ENCODE peak calls at places on chromosome 14, in nine cellular contexts. One of them, this sample, is unnamed.

GRCh38 chr14:24092960-24093900 is 881 bp upstream of the PCK2 start:
- DNase-seq in pons: no peak
- DNase-seq in activated naive CD4-positive, alpha-beta T cell: no peak
- DNase-seq in putamen: no peak
- DNase-seq in tibial nerve: no peak
- DNase-seq in HCEC 1CT: no peak
- DNase-seq in kidney: no peak
- DNase-seq in NCI-H1105: no peak
- DNase-seq in cardiac septum: no peak
- DNase-seq in this sample: no peak

GRCh38 chr14:49550284-49551184 is 35.6 kb downstream of the RPS29 start:
- DNase-seq in cardiac septum: no peak
- DNase-seq in putamen: no peak
- DNase-seq in activated naive CD4-positive, alpha-beta T cell: no peak
- DNase-seq in pons: peak; percentile 12
- DNase-seq in HCEC 1CT: peak; percentile 9
- DNase-seq in tibial nerve: no peak
- DNase-seq in kidney: no peak
- DNase-seq in NCI-H1105: no peak
- DNase-seq in this sample: no peak

GRCh38 chr14:104982548-104983230 is 2.9 kb upstream of the CLBA1 start:
- DNase-seq in pons: no peak
- DNase-seq in activated naive CD4-positive, alpha-beta T cell: no peak
- DNase-seq in tibial nerve: no peak
- DNase-seq in cardiac septum: peak; percentile 67
- DNase-seq in kidney: no peak
- DNase-seq in NCI-H1105: no peak
- DNase-seq in HCEC 1CT: no peak
- DNase-seq in putamen: no peak
- DNase-seq in this sample: no peak

GRCh38 chr14:106347291-106347778 is 821.0 kb downstream of the TMEM121 start:
- DNase-seq in HCEC 1CT: no peak
- DNase-seq in pons: no peak
- DNase-seq in cardiac septum: no peak
- DNase-seq in putamen: no peak
- DNase-seq in activated naive CD4-positive, alpha-beta T cell: no peak
- DNase-seq in kidney: no peak
- DNase-seq in NCI-H1105: no peak
- DNase-seq in tibial nerve: no peak
- DNase-seq in this sample: no peak

GRCh38 chr14:103427485-103428443 is 42.5 kb downstream of the MARK3 start:
- DNase-seq in pons: peak; percentile 29
- DNase-seq in NCI-H1105: no peak
- DNase-seq in tibial nerve: no peak
- DNase-seq in HCEC 1CT: peak; percentile 73
- DNase-seq in putamen: no peak
- DNase-seq in activated naive CD4-positive, alpha-beta T cell: no peak
- DNase-seq in cardiac septum: no peak
- DNase-seq in kidney: no peak
- DNase-seq in this sample: no peak

GRCh38 chr14:21626491-21627230 is 8.1 kb downstream of the OR10G2 start:
- DNase-seq in activated naive CD4-positive, alpha-beta T cell: no peak
- DNase-seq in cardiac septum: no peak
- DNase-seq in kidney: no peak
- DNase-seq in pons: no peak
- DNase-seq in NCI-H1105: no peak
- DNase-seq in putamen: no peak
- DNase-seq in HCEC 1CT: peak; percentile 60
- DNase-seq in tibial nerve: no peak
- DNase-seq in this sample: no peak

GRCh38 chr14:105944632-105945610 is 418.5 kb downstream of the TMEM121 start:
- DNase-seq in HCEC 1CT: no peak
- DNase-seq in putamen: no peak
- DNase-seq in cardiac septum: no peak
- DNase-seq in activated naive CD4-positive, alpha-beta T cell: peak; percentile 61
- DNase-seq in tibial nerve: peak; percentile 22
- DNase-seq in NCI-H1105: peak; percentile 75
- DNase-seq in kidney: peak; percentile 83
- DNase-seq in pons: no peak
- DNase-seq in this sample: peak; percentile 91

GRCh38 chr14:30681752-30682355 is 59.7 kb downstream of the SCFD1 start:
- DNase-seq in pons: no peak
- DNase-seq in activated naive CD4-positive, alpha-beta T cell: no peak
- DNase-seq in HCEC 1CT: peak; percentile 11
- DNase-seq in kidney: no peak
- DNase-seq in putamen: no peak
- DNase-seq in cardiac septum: no peak
- DNase-seq in NCI-H1105: no peak
- DNase-seq in tibial nerve: no peak
- DNase-seq in this sample: no peak

GRCh38 chr14:60332869-60333268 is 83.8 kb downstream of the PPM1A start:
- DNase-seq in tibial nerve: no peak
- DNase-seq in HCEC 1CT: no peak
- DNase-seq in activated naive CD4-positive, alpha-beta T cell: no peak
- DNase-seq in NCI-H1105: no peak
- DNase-seq in putamen: no peak
- DNase-seq in kidney: no peak
- DNase-seq in pons: no peak
- DNase-seq in cardiac septum: no peak
- DNase-seq in this sample: no peak

GRCh38 chr14:99273025-99273723 is 1.2 kb upstream of the BCL11B start:
- DNase-seq in putamen: no peak
- DNase-seq in cardiac septum: no peak
- DNase-seq in NCI-H1105: peak; percentile 69
- DNase-seq in tibial nerve: no peak
- DNase-seq in kidney: peak; percentile 77
- DNase-seq in HCEC 1CT: no peak
- DNase-seq in activated naive CD4-positive, alpha-beta T cell: peak; percentile 35
- DNase-seq in pons: no peak
- DNase-seq in this sample: no peak

GRCh38 chr14:98711453-98711852 is 560.5 kb downstream of the BCL11B start:
- DNase-seq in cardiac septum: no peak
- DNase-seq in tibial nerve: no peak
- DNase-seq in kidney: no peak
- DNase-seq in HCEC 1CT: no peak
- DNase-seq in NCI-H1105: no peak
- DNase-seq in putamen: no peak
- DNase-seq in pons: no peak
- DNase-seq in activated naive CD4-positive, alpha-beta T cell: no peak
- DNase-seq in this sample: no peak

GRCh38 chr14:104845834-104846441 is 19.1 kb upstream of the CEP170B start:
- DNase-seq in kidney: peak; percentile 17
- DNase-seq in activated naive CD4-positive, alpha-beta T cell: no peak
- DNase-seq in cardiac septum: peak; percentile 5
- DNase-seq in putamen: no peak
- DNase-seq in tibial nerve: no peak
- DNase-seq in NCI-H1105: no peak
- DNase-seq in HCEC 1CT: no peak
- DNase-seq in pons: no peak
- DNase-seq in this sample: no peak

GRCh38 chr14:89386214-89386886 is 30.7 kb downstream of the FOXN3 start:
- DNase-seq in activated naive CD4-positive, alpha-beta T cell: no peak
- DNase-seq in kidney: no peak
- DNase-seq in cardiac septum: no peak
- DNase-seq in NCI-H1105: no peak
- DNase-seq in HCEC 1CT: no peak
- DNase-seq in pons: no peak
- DNase-seq in tibial nerve: no peak
- DNase-seq in putamen: no peak
- DNase-seq in this sample: no peak

This sample was measured in mesenteric fat pad.